ENCODE peak calls at places on chromosomes 6 and 20, in ten cellular contexts. N, K, O, G, C, S, L, Y, R and P are unnamed samples.

GRCh38 chr20:5665417-5665816 is 84.8 kb upstream of the SHLD1 start:
- DNase-seq in N (no peak), K (no peak), O (no peak), G (no peak), C (no peak), S (no peak), L (no peak), Y (no peak), R (no peak), P (no peak)

GRCh38 chr6:158353851-158354508 is 41.7 kb downstream of the TULP4 start:
- DNase-seq in N (no peak), K (no peak), O (no peak), G (no peak), C (peak), S (no peak), L (no peak), Y (no peak), R (no peak), P (no peak)

GRCh38 chr6:15369838-15370237 is 124.0 kb downstream of the JARID2 start:
- DNase-seq in N (no peak), K (no peak), O (no peak), G (no peak), C (no peak), S (no peak), L (no peak), Y (no peak), R (no peak), P (no peak)

GRCh38 chr6:161446934-161447333 is 173.1 kb upstream of the AGPAT4 start:
- DNase-seq in N (no peak), K (no peak), O (no peak), G (no peak), C (no peak), S (no peak), L (no peak), Y (no peak), R (no peak), P (no peak)

GRCh38 chr6:118724211-118724610 is 72.8 kb upstream of the CEP85L start:
- DNase-seq in N (no peak), K (no peak), O (no peak), G (no peak), C (peak), S (no peak), L (no peak), Y (no peak), R (no peak), P (no peak)

GRCh38 chr20:38599410-38599882 is 2.2 kb upstream of the ARHGAP40 start:
- DNase-seq in N (no peak), K (peak), O (no peak), G (no peak), C (no peak), S (no peak), L (peak), Y (no peak), R (peak), P (no peak)

GRCh38 chr6:159831373-159831679 is 31.2 kb downstream of the PNLDC1 start:
- DNase-seq in N (no peak), K (no peak), O (no peak), G (no peak), C (no peak), S (no peak), L (no peak), Y (no peak), R (no peak), P (no peak)

GRCh38 chr6:135936606-135937005 is 85.1 kb downstream of the PDE7B start:
- DNase-seq in N (no peak), K (no peak), O (peak), G (no peak), C (peak), S (no peak), L (no peak), Y (peak), R (no peak), P (peak)

GRCh38 chr6:107645740-107646139 is 155.8 kb downstream of the SOBP start:
- DNase-seq in N (no peak), K (no peak), O (no peak), G (no peak), C (no peak), S (no peak), L (no peak), Y (no peak), R (no peak), P (no peak)

GRCh38 chr20:6140947-6141346 is 18.1 kb upstream of the FERMT1 start:
- DNase-seq in N (peak), K (no peak), O (peak), G (no peak), C (no peak), S (no peak), L (peak), Y (no peak), R (no peak), P (no peak)

GRCh38 chr6:13116155-13116554 is 212.2 kb downstream of the TBC1D7 start:
- DNase-seq in N (no peak), K (no peak), O (no peak), G (no peak), C (no peak), S (no peak), L (no peak), Y (no peak), R (no peak), P (no peak)

GRCh38 chr6:139369568-139370046 is 4.8 kb downstream of the CITED2 start:
- DNase-seq in N (peak), K (no peak), O (peak), G (no peak), C (peak), S (no peak), L (peak), Y (no peak), R (no peak), P (peak)

GRCh38 chr6:89909991-89910390 is 15.7 kb downstream of the GJA10 start:
- DNase-seq in N (no peak), K (no peak), O (no peak), G (no peak), C (no peak), S (no peak), L (no peak), Y (no peak), R (no peak), P (no peak)

GRCh38 chr20:8242827-8243764 is 111.0 kb downstream of the PLCB1 start:
- DNase-seq in N (no peak), K (no peak), O (no peak), G (no peak), C (no peak), S (no peak), L (no peak), Y (no peak), R (no peak), P (no peak)

GRCh38 chr20:58963060-58963584 is 17.9 kb upstream of the NELFCD start:
- DNase-seq in N (no peak), K (no peak), O (no peak), G (no peak), C (no peak), S (no peak), L (no peak), Y (no peak), R (no peak), P (no peak)

GRCh38 chr20:49641683-49642649 is 71.7 kb downstream of the B4GALT5 start:
- DNase-seq in N (no peak), K (no peak), O (no peak), G (no peak), C (no peak), S (no peak), L (peak), Y (no peak), R (no peak), P (no peak)

GRCh38 chr6:106128981-106129761 is 43.0 kb downstream of the PRDM1 start:
- DNase-seq in N (no peak), K (no peak), O (no peak), G (no peak), C (peak), S (no peak), L (no peak), Y (peak), R (no peak), P (peak)

DNA sequence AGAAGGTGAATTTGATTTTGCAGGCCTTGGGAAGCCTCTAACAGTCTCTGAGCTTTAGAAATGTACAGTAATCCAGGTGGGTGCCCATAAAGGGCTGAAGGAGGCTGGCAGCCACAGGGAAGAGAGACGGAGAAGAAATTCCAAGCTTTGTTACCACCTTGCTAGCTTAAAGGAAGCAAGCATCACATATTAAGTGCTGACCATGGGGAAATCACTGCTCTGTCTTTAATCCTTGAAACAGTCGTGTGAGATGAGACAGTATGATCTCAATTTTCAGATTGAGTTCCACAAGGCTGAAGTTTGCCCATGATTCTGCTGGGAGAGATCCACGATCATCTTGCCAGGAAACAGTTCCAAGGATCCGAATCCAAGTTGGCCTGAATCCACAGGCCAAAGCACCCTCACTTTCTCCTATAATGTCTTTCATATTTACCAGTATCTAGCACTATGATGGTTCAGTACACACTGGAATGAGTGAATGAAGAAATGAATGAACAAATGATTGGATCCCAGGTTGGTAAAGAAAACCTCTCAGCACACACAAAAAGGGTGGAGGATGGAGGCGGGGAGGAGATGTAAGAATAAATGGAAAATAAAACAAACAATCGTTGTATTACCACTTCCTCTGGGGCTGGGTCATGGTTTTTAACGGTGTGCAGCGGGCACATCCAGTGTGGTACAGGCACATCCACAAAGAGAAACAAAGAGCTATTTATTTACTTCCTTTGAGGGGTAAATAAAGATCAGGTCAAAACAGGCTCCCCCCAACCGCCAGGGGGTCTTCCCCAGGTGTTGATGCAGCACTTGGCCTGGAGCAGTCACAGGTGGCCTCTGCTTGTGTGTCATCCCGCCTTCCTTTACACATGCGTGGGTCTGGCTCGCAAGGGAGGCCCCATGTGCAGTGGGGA is 28.2 kb upstream of the TAF8 start:
- DNase-seq in N (peak), K (no peak), O (no peak), G (no peak), C (no peak), S (no peak), L (no peak), Y (no peak), R (no peak), P (no peak)
- TF ChIP-seq CTCF in N (peak), K (no peak), O (no peak), G (no peak), C (no peak), S (no peak), L (no peak), Y (no peak), R (no peak), P (no peak)

DNA sequence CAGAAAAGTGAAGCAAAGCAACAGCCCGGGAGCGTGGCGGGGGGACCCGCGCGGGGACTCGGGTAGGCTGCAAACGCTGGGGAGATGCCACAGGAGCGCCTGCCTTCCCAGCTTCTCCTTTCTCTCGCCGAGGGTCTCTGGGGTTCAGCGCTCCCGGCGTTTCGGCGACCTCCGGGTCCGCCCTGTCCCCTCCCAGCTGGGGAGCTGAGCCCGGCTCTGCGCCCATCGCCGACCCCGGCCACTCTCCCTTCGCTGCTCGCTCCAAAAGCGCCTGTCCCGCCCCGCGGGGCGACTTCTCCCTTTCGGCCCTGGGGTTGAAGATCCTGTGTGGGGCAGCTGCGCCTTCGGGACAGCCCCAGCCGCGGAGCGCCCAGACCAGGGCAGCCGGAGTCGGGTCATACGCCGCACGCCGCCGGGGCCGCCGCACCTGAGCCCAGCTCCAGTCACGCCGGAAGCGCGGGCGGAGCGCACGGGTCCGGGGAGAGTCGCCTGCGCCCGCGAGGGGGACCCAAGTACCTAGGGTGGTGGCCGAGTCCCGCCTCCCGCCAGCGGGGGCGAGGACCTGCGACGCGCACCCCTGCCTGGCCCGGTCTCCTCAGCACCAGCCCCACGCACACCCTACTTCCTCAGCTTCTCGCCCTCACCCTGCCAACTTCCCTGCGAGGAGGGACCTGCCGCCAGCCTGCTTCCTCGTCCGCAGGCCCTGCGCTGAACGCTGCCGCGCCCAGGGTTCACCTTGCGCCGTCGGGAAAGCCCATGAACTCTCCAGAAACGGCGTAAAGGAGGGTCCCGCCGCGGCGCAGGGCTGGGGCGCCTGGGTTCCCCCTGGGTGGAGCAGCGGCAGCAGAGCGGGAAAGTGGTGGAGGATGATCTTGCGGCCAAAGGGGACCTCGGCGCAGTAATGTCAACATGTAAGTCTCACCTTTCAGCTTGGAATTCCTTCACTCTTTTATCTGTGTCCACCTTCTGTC is at the start of gene ADGRG6:
- DNase-seq in N (peak), K (peak), O (peak), G (peak), C (peak), S (no peak), L (peak), Y (no peak), R (peak), P (no peak)
- TF ChIP-seq CTCF in N (peak), K (no peak), O (peak), G (no peak), C (no peak), S (peak), L (peak), Y (no peak), R (no peak), P (no peak)

DNA sequence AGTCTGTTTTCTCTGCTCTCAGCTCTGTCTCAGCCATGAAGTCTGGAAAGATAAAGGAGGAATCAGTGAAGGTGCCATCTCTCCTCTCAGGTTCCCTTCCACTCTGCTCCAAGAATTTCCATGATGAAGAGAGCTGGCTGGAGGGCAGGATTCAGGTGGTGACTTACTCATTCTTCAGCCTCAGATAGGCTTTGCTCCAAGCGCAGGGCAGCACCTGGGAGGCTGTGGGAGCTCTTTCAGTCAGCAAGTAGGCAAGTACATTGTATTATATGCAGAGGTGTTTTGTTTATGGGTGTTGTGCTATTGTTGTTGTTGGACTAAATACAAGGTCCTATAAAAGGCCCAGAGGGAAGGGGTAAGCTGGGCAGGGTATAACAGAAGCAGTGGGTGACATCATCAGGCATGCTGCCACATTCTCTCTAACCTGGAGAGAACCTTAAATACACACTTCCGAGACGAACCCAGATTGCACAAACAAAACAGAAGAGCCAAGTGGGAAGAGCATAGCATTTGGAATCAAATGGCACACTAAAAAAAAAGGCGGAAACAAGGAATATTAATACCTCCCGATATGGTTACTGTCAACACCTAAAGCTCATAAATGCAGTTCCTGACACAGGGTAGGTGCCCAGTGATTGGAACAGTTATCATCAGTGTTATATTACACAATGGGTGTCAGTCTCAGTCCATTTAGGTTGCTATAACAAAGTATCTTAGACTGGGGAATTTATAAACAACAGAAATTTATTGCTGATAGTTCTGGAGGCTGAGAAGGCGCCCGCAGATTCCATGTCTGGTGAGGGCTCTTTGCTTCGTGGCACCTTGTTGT is 14.5 kb upstream of the PSMG4 start:
- DNase-seq in N (no peak), K (no peak), O (no peak), G (no peak), C (no peak), S (no peak), L (no peak), Y (no peak), R (no peak), P (no peak)
- TF ChIP-seq CTCF in N (no peak), K (no peak), O (no peak), G (no peak), C (no peak), S (no peak), L (no peak), Y (no peak), R (no peak), P (no peak)

GRCh38 chr6:11806561-11807317 is 28.1 kb upstream of the ADTRP start:
- DNase-seq in N (peak), K (no peak), O (no peak), G (no peak), C (no peak), S (no peak), L (no peak), Y (no peak), R (no peak), P (no peak)

GRCh38 chr6:11804135-11804534 is 25.5 kb upstream of the ADTRP start:
- DNase-seq in N (no peak), K (no peak), O (no peak), G (no peak), C (no peak), S (no peak), L (no peak), Y (no peak), R (no peak), P (no peak)

GRCh38 chr6:11803596-11803981 is 25.0 kb upstream of the ADTRP start:
- DNase-seq in N (no peak), K (no peak), O (no peak), G (no peak), C (no peak), S (no peak), L (no peak), Y (no peak), R (no peak), P (no peak)

GRCh38 chr6:11804706-11805105 is 26.1 kb upstream of the ADTRP start:
- DNase-seq in N (no peak), K (no peak), O (no peak), G (no peak), C (peak), S (no peak), L (no peak), Y (no peak), R (no peak), P (no peak)

GRCh38 chr6:11805259-11806053 is 26.9 kb upstream of the ADTRP start:
- DNase-seq in N (no peak), K (no peak), O (no peak), G (no peak), C (no peak), S (no peak), L (no peak), Y (no peak), R (no peak), P (no peak)
- TF ChIP-seq CTCF in N (no peak), K (no peak), O (no peak), G (no peak), C (no peak), S (no peak), L (no peak), Y (no peak), R (no peak), P (no peak)

GRCh38 chr6:167044696-167045095 is 45.5 kb downstream of the CEP43 start:
- DNase-seq in N (no peak), K (no peak), O (no peak), G (no peak), C (no peak), S (no peak), L (no peak), Y (no peak), R (no peak), P (peak)

GRCh38 chr6:167046861-167047495 is 47.8 kb downstream of the CEP43 start:
- DNase-seq in N (no peak), K (no peak), O (no peak), G (no peak), C (no peak), S (no peak), L (no peak), Y (no peak), R (no peak), P (no peak)

GRCh38 chr6:167049275-167049674 is 50.1 kb downstream of the CEP43 start:
- DNase-seq in N (no peak), K (no peak), O (no peak), G (no peak), C (no peak), S (no peak), L (no peak), Y (no peak), R (no peak), P (no peak)

GRCh38 chr6:167047554-167047953 is 48.4 kb downstream of the CEP43 start:
- DNase-seq in N (peak), K (peak), O (no peak), G (no peak), C (no peak), S (no peak), L (no peak), Y (no peak), R (peak), P (no peak)

DNA sequence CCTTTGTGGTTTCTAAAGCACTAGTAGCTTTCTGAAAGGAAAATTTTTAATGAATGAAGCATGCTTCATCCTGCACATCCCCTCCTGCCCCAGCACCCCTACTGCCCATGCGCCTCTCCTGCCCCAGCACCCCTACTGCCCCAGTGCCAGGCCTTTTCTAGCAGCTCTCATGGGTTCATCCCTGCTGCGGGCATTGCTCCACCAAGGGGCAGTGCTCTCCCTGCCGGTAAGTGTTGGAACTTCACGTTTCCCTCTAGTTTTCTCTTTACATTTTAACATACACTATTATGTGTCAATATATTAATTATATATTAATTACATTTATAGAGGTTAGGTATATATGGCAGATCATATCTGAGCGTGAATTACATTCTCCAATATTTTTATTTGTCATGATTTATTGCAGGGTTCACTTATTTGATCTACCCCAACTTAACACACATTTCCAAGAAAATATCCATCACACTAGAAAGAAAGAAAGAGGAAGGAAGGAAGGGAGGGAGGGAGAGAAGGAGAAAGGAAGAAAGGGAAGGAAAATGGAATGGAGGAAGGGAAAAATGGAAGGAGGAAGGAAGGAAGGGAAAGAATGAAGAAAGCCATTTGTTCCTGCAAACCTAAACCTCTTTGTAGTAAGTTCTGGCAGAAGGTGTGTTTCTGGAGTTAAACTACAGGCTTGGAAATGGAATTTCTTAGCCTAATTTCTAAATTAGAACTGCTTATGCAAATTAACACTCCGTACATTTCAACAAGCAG is 46.8 kb downstream of the CEP43 start:
- DNase-seq in N (no peak), K (no peak), O (peak), G (no peak), C (no peak), S (no peak), L (peak), Y (no peak), R (no peak), P (no peak)
- TF ChIP-seq CTCF in N (no peak), K (no peak), O (peak), G (peak), C (no peak), S (no peak), L (peak), Y (peak), R (no peak), P (no peak)